ENCODE peak calls at places on chromosomes 2 and 18, in eight cellular contexts. F is left ventricle myocardium inferior, A is WTC11, Z is B cell, P is RWPE1, T is fibroblast of lung, S is spleen, B is cardiac fibroblast. O is an unnamed sample.

GRCh38 chr2:24586955-24587354 is 95.9 kb downstream of the NCOA1 start:
- DNase-seq in F (no peak), A (no peak), Z (peak), P (no peak), T (no peak), S (no peak), B (no peak), O (peak)

GRCh38 chr2:45724329-45724728 is 72.9 kb downstream of the PRKCE start:
- DNase-seq in F (no peak), A (no peak), Z (no peak), P (no peak), T (peak), S (no peak), B (no peak), O (no peak)

GRCh38 chr2:231069379-231070054 is 12.8 kb downstream of the PSMD1 start:
- DNase-seq in F (no peak), A (no peak), Z (no peak), P (no peak), T (peak), S (no peak), B (peak), O (no peak)

GRCh38 chr2:151097930-151098329 is 163.7 kb downstream of the RBM43 start:
- DNase-seq in F (no peak), A (no peak), Z (no peak), P (no peak), T (peak), S (no peak), B (peak), O (no peak)

GRCh38 chr18:50819027-50819726 is 639 bp downstream of the MRO start:
- DNase-seq in F (peak), A (peak), Z (no peak), P (peak), T (no peak), S (peak), B (peak), O (no peak)

GRCh38 chr2:63777816-63778215 is 63.9 kb upstream of the UGP2 start:
- DNase-seq in F (no peak), A (no peak), Z (no peak), P (no peak), T (no peak), S (no peak), B (no peak), O (no peak)

GRCh38 chr2:5042666-5043440 is 649.3 kb upstream of the SOX11 start:
- DNase-seq in F (no peak), A (no peak), Z (no peak), P (no peak), T (no peak), S (no peak), B (no peak), O (no peak)

GRCh38 chr18:32460046-32460785 is 10.5 kb downstream of the GAREM1 start:
- DNase-seq in F (no peak), A (no peak), Z (no peak), P (no peak), T (no peak), S (no peak), B (no peak), O (no peak)

GRCh38 chr2:121355488-121355887 is 70.5 kb upstream of the TFCP2L1 start:
- DNase-seq in F (no peak), A (no peak), Z (no peak), P (no peak), T (no peak), S (no peak), B (no peak), O (no peak)

GRCh38 chr2:28054916-28055315 is 164.4 kb downstream of the BABAM2 start:
- DNase-seq in F (no peak), A (no peak), Z (no peak), P (no peak), T (peak), S (no peak), B (peak), O (no peak)

GRCh38 chr18:79956276-79956675 is 4.8 kb upstream of the SLC66A2 start:
- DNase-seq in F (no peak), A (no peak), Z (no peak), P (no peak), T (no peak), S (no peak), B (no peak), O (no peak)

GRCh38 chr2:168245074-168245825 is 2.1 kb downstream of the STK39 start:
- DNase-seq in F (no peak), A (no peak), Z (no peak), P (peak), T (peak), S (no peak), B (no peak), O (no peak)

GRCh38 chr2:137924019-137924418 is 40.3 kb upstream of the HNMT start:
- DNase-seq in F (no peak), A (no peak), Z (no peak), P (no peak), T (no peak), S (no peak), B (no peak), O (no peak)

GRCh38 chr18:14941256-14941655 is 193.3 kb downstream of the ANKRD30B start:
- DNase-seq in F (no peak), A (no peak), Z (no peak), P (no peak), T (no peak), S (no peak), B (no peak), O (no peak)

DNA sequence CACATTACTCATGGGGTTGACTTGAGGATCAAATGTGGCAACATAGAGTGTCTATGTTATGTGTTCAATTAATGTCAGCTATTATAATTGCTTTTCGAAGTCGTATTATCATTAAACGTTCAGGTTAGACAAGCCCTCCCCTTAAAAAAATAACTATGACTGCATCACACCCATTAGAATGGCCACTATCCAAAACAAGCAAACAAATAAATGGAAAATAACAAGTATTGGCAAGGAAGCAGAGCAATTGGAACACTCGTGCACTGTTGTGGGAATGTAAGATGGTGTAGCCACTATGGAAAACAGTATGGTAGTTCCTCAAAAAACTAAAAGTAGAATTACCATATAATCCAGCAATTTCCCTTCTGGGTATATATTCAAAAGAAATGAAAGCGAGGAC is 10.0 kb upstream of the CTIF start:
- DNase-seq in F (no peak), A (no peak), Z (no peak), P (no peak), T (no peak), S (no peak), B (no peak), O (no peak)
- TF ChIP-seq CTCF in F (no peak), A (no peak), Z (no peak), P (no peak), T (no peak), S (no peak), B (no peak), O (no peak)

DNA sequence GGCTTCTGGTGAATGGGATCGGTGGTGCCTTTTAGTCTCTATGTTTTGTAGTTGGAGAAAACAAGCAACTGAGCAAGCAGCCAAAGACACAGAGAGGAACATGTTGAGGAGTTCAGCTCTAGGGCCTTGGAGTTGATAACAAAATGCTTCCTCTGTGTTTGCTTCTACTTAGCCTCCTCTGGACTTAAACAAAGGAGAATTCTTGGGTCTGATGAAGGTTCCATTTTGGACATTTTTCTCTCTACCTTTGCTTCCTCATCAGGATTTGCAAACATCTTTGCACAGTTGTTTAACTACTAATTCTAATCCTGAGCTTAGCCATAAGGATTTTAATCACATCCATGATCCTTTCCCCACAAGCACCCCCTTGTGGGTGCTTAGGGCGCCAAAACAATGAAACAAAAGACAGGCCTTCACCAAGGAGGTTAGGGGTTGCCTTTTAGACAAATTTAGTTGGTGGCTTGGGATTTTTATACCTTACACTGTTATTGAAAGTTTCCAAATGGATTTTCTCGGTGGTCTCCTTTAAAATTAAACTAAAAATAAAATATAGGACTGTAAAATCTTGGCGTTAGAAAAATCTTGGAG is 148.5 kb upstream of the SATB2 start:
- DNase-seq in F (no peak), A (no peak), Z (no peak), P (no peak), T (no peak), S (no peak), B (no peak), O (no peak)
- TF ChIP-seq CTCF in F (no peak), A (no peak), Z (no peak), P (no peak), T (peak), S (no peak), B (peak), O (no peak)

GRCh38 chr2:156129227-156129626 is 203.3 kb downstream of the NR4A2 start:
- DNase-seq in F (no peak), A (no peak), Z (no peak), P (no peak), T (no peak), S (no peak), B (no peak), O (no peak)
- TF ChIP-seq CTCF in F (no peak), A (no peak), Z (no peak), P (no peak), T (no peak), S (no peak), B (no peak), O (no peak)

DNA sequence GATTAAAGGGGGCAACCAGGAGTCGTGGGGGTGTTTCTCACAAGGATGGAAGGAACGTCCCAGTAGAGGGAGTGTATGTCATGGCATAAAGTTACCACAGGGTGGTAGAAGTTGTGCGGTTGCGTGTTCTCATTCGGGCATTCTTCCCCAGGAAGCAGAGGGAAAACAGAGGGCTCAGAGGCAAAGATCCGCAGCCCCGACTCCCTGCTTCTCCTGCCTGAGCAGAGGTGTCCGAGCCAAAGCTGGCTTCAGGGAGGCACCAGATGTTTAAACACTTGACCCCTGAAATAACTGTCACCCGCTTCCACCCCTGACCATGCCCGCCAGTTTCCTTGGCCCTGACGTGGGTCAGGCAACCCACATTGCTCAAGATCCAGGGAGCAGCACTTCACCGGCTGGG is 83.7 kb downstream of the EN1 start:
- DNase-seq in F (no peak), A (peak), Z (no peak), P (peak), T (peak), S (no peak), B (peak), O (no peak)
- TF ChIP-seq CTCF in F (no peak), A (no peak), Z (no peak), P (no peak), T (peak), S (no peak), B (peak), O (no peak)

GRCh38 chr2:220460257-220460985 is 833.0 kb downstream of the SLC4A3 start:
- DNase-seq in F (no peak), A (no peak), Z (no peak), P (peak), T (no peak), S (no peak), B (peak), O (no peak)
- TF ChIP-seq CTCF in F (peak), A (peak), Z (no peak), P (no peak), T (peak), S (no peak), B (peak), O (no peak)

GRCh38 chr18:44320619-44321460 is 359.8 kb upstream of the SETBP1 start:
- DNase-seq in F (no peak), A (peak), Z (no peak), P (no peak), T (no peak), S (no peak), B (no peak), O (no peak)
- TF ChIP-seq CTCF in F (no peak), A (no peak), Z (no peak), P (no peak), T (no peak), S (no peak), B (peak), O (no peak)

DNA sequence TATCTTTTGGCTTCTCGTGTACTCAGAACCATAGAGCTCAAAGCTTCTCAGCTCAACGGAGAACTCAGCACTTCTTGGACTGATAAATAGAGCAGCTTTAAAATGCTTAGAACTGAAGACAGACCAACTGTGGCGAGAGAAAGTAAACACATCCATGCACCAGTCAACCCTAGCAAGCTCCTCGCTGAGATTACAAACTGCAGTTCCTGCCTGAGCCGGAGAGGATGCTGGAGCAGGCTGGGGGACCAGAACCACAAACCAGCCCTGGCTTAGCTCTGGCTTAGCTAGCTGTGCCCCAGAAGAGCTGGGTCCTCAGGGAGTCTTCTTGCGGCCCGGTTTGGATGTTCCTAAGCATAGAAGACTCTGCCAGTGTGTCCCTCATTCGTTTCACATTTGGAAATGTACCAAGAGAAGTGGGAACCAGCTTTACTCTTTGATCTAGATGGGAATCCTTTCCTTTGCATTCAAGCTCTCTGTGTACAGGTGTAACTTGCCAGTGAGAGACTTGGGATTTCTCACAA is 5.6 kb downstream of the PAX8 start:
- DNase-seq in F (no peak), A (peak), Z (peak), P (no peak), T (peak), S (no peak), B (no peak), O (no peak)
- TF ChIP-seq CTCF in F (peak), A (no peak), Z (no peak), P (no peak), T (peak), S (no peak), B (peak), O (no peak)

GRCh38 chr18:24408496-24408895 is 10.9 kb upstream of the OSBPL1A start:
- DNase-seq in F (no peak), A (no peak), Z (no peak), P (no peak), T (no peak), S (no peak), B (no peak), O (no peak)

GRCh38 chr18:24414349-24415003 is 12.0 kb upstream of the IMPACT start:
- DNase-seq in F (no peak), A (no peak), Z (no peak), P (no peak), T (no peak), S (no peak), B (no peak), O (no peak)

GRCh38 chr18:24417465-24417864 is 9.0 kb upstream of the IMPACT start:
- DNase-seq in F (no peak), A (no peak), Z (no peak), P (no peak), T (no peak), S (no peak), B (no peak), O (no peak)

GRCh38 chr18:24413148-24413547 is 13.3 kb upstream of the IMPACT start:
- DNase-seq in F (no peak), A (peak), Z (no peak), P (no peak), T (peak), S (no peak), B (no peak), O (no peak)
- TF ChIP-seq CTCF in F (peak), A (no peak), Z (no peak), P (peak), T (peak), S (no peak), B (peak), O (no peak)